ENCODE peak calls at places on chromosomes 16 and 17, in ten cellular contexts. Y, M, X, Z, K, G, F, T, D and Q are unnamed samples.

GRCh38 chr17:45320931-45321461 is 4.2 kb upstream of the MAP3K14 start:
- DNase-seq in K (peak; percentile 91), F (peak; percentile 78), T (peak; percentile 85), D (no peak), M (no peak), Z (no peak), X (no peak), Y (peak; percentile 62), G (peak; percentile 97), Q (peak; percentile 79)

GRCh38 chr16:84233748-84234147 is 6.1 kb downstream of the KCNG4 start:
- DNase-seq in K (no peak), Z (no peak), X (no peak), F (no peak), G (no peak), T (no peak), Y (no peak), M (no peak), D (no peak), Q (no peak)

GRCh38 chr16:27430923-27431484 is 29.0 kb downstream of the IL21R start:
- DNase-seq in Z (no peak), D (peak; percentile 23), G (peak; percentile 25), T (peak; percentile 26), F (no peak), Y (no peak), X (no peak), M (no peak), K (peak; percentile 32), Q (no peak)

GRCh38 chr17:10119203-10120112 is 78.9 kb downstream of the GAS7 start:
- DNase-seq in M (peak; percentile 98), F (peak; percentile 54), Y (peak; percentile 83), Z (no peak), T (no peak), K (no peak), X (peak; percentile 40), G (no peak), D (peak; percentile 82), Q (peak; percentile 66)

GRCh38 chr16:8854298-8854948 is 14.4 kb downstream of the CARHSP1 start:
- DNase-seq in G (no peak), M (no peak), Z (no peak), K (no peak), T (no peak), Y (no peak), F (no peak), D (peak; percentile 31), X (no peak), Q (no peak)

GRCh38 chr17:64066709-64067108 is 46.3 kb upstream of the ICAM2 start:
- DNase-seq in K (no peak), Z (no peak), X (no peak), Y (no peak), T (no peak), G (no peak), F (no peak), D (no peak), M (no peak), Q (no peak)

GRCh38 chr16:76389126-76389525 is 111.9 kb downstream of the CNTNAP4 start:
- DNase-seq in X (no peak), K (peak; percentile 15), Y (no peak), F (no peak), D (no peak), T (no peak), G (peak; percentile 9), Z (no peak), M (no peak), Q (peak; percentile 63)

GRCh38 chr17:57262557-57262956 is 6.2 kb downstream of the MSI2 start:
- DNase-seq in K (no peak), F (no peak), T (no peak), Z (no peak), M (peak; percentile 3), G (no peak), Y (no peak), X (no peak), D (no peak), Q (no peak)

DNA sequence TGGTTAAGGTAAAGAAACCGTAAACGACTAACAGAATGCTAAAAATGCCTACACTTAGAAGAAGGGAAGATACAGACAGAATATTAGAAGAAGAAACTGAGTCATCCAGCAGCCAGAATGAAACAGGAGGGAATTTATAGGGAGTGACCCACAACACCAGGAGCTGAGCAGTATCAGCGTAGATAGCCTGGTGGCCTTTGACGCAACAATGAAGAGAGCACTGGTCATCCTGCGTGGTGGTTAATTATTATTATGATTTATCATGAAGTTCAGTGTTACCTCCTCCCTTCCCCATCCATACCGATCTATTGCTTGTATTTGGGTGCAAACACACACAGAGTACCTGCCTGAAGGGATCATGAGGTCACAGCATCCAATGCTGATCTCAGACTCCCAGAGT is 38.5 kb downstream of the ERCC4 start:
- DNase-seq in T (no peak), G (no peak), Z (no peak), X (no peak), Y (no peak), F (no peak), M (no peak), D (no peak), K (no peak), Q (no peak)
- H3K4me3 ChIP-seq in T (no peak overlapping the region), G (no peak overlapping the region), Z (no peak overlapping the region), X (no peak overlapping the region), Y (peak overlapping the region; percentile 51), F (no peak overlapping the region), M (no peak overlapping the region), D (no peak overlapping the region), K (no peak overlapping the region), Q (no peak overlapping the region)

GRCh38 chr16:6728381-6728780 is 604.3 kb upstream of the RBFOX1 start:
- DNase-seq in D (no peak), X (no peak), M (no peak), G (no peak), Y (no peak), Z (no peak), T (no peak), F (no peak), K (no peak), Q (no peak)

GRCh38 chr16:6722786-6723185 is 609.9 kb upstream of the RBFOX1 start:
- DNase-seq in K (no peak), G (no peak), T (no peak), Z (no peak), X (no peak), Y (no peak), M (no peak), D (no peak), F (no peak), Q (no peak)

GRCh38 chr16:6726621-6727020 is 606.0 kb upstream of the RBFOX1 start:
- DNase-seq in T (no peak), K (no peak), G (no peak), X (no peak), F (no peak), D (no peak), Z (no peak), M (no peak), Y (no peak), Q (no peak)

DNA sequence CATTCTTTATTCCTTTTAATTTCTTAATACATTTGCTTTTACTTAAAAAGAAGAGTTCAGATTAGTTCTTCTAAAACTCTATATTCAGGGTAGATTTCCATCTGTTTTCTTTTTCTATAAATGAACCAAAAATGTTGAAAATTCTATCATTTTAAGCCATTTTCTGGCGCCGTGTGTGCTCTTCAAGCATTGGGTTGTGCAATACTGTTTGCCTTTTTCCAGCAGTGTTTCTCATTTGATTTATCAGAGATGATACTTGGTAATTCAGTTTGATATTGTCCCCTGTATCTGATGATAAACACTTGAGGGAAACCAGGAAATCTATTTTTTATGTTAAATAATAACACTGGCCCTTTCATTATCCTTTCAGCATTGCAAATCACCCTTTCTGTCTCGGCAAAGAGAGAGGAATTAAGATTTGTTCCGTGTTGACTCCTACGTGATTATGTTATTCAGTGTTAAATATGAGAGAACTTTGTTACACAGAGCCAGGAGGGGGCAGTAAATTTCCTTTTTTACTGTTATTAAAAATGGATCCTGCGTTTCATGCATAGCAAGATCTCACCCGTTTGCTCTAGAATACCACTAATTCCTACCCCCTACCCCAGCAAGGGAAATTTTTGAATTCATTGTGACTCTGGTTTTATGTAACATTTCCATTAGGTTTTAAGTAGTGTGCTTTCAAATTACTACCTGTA is 606.9 kb upstream of the RBFOX1 start:
- DNase-seq in Z (no peak), Y (no peak), M (no peak), D (no peak), G (no peak), X (no peak), T (no peak), K (peak; percentile 1), F (peak; percentile 15), Q (no peak)
- TF ChIP-seq CTCF in Z (no peak), Y (peak; percentile 22), M (peak; percentile 64), D (no peak), G (no peak), X (no peak), T (no peak), K (no peak), F (peak; percentile 37), Q (no peak)

GRCh38 chr16:89912627-89913026 is 6.0 kb upstream of the MC1R start:
- DNase-seq in D (no peak), F (no peak), G (no peak), X (no peak), K (no peak), Y (no peak), M (no peak), Z (no peak), T (no peak), Q (no peak)

GRCh38 chr16:89911375-89911774 is 7.3 kb upstream of the MC1R start:
- DNase-seq in G (no peak), F (no peak), M (no peak), T (no peak), D (no peak), Z (no peak), Y (no peak), X (no peak), K (no peak), Q (no peak)

GRCh38 chr16:89915303-89916232 is 3.1 kb upstream of the MC1R start:
- DNase-seq in M (no peak), D (no peak), X (no peak), T (no peak), G (no peak), Y (no peak), K (no peak), Z (no peak), F (no peak), Q (no peak)

GRCh38 chr16:89912143-89912542 is 6.5 kb upstream of the MC1R start:
- DNase-seq in Y (no peak), Z (no peak), X (no peak), T (no peak), K (no peak), D (no peak), F (no peak), G (no peak), M (no peak), Q (no peak)

GRCh38 chr16:89913408-89914387 is 5.0 kb upstream of the MC1R start:
- DNase-seq in Z (no peak), Y (no peak), D (no peak), X (no peak), T (no peak), F (no peak), K (no peak), G (no peak), M (no peak), Q (no peak)
- H3K4me3 ChIP-seq in Z (no peak overlapping the region), Y (no peak overlapping the region), D (no peak overlapping the region), X (no peak overlapping the region), T (no peak overlapping the region), F (no peak overlapping the region), K (no peak overlapping the region), G (no peak overlapping the region), M (no peak overlapping the region), Q (no peak overlapping the region)

DNA sequence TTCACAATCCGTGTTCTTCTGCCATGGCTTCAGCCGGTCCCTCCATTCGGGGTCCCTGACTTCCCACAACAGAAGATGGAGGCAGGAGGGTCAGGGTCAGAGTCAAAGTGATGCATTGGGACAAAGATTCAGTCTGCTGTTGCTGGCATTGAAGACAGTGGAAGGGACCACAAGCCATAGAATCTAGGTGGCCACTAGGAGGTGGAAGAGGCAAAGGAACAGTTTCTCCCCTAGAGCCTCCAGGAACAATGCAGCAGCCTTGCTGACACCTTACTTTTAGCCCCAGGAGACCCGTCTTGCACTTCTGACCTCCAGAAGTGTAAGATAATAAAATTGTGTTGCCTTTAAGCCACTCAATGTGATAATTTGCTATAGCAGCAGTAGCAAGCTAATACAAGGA is 55.9 kb downstream of the MFSD11 start:
- DNase-seq in M (peak; percentile 80), F (peak; percentile 57), K (peak; percentile 52), X (no peak), G (no peak), Y (peak; percentile 27), D (no peak), T (peak; percentile 34), Z (no peak), Q (peak; percentile 39)
- TF ChIP-seq CTCF in M (peak; percentile 66), F (peak; percentile 51), K (peak; percentile 56), X (no peak), G (peak; percentile 39), Y (peak; percentile 54), D (no peak), T (peak; percentile 40), Z (no peak), Q (peak; percentile 46)